ENCODE peak calls at places on chromosome 19, in nine cellular contexts. One of them, this sample, is unnamed.

GRCh38 chr19:15871570-15871969 is 26.3 kb downstream of the CYP4F2 start:
- DNase-seq in BJ: no peak
- DNase-seq in psoas muscle: no peak
- DNase-seq in SK-N-SH: no peak
- DNase-seq in dorsolateral prefrontal cortex: no peak
- DNase-seq in fibroblast of lung: no peak
- DNase-seq in esophagus squamous epithelium: no peak
- DNase-seq in fibroblast of mammary gland: no peak
- DNase-seq in colonic mucosa: no peak
- DNase-seq in this sample: no peak

GRCh38 chr19:46428278-46429141 is at the start of gene PNMA8C:
- DNase-seq in BJ: no peak
- DNase-seq in SK-N-SH: peak
- DNase-seq in fibroblast of mammary gland: peak
- DNase-seq in dorsolateral prefrontal cortex: peak
- DNase-seq in colonic mucosa: no peak
- DNase-seq in psoas muscle: peak
- DNase-seq in fibroblast of lung: peak
- DNase-seq in esophagus squamous epithelium: no peak
- DNase-seq in this sample: peak

GRCh38 chr19:6219592-6220290 is 60.0 kb downstream of the MLLT1 start:
- DNase-seq in fibroblast of mammary gland: no peak
- DNase-seq in fibroblast of lung: no peak
- DNase-seq in SK-N-SH: no peak
- DNase-seq in colonic mucosa: no peak
- DNase-seq in psoas muscle: no peak
- DNase-seq in esophagus squamous epithelium: no peak
- DNase-seq in BJ: no peak
- DNase-seq in dorsolateral prefrontal cortex: no peak
- DNase-seq in this sample: no peak

GRCh38 chr19:57465680-57466381 is 8.9 kb upstream of the VN1R1 start:
- DNase-seq in esophagus squamous epithelium: no peak
- DNase-seq in SK-N-SH: peak
- DNase-seq in colonic mucosa: no peak
- DNase-seq in dorsolateral prefrontal cortex: no peak
- DNase-seq in fibroblast of mammary gland: peak
- DNase-seq in fibroblast of lung: peak
- DNase-seq in psoas muscle: no peak
- DNase-seq in BJ: no peak
- DNase-seq in this sample: no peak

GRCh38 chr19:56866563-56866962 is 26.0 kb upstream of the PEG3 start:
- DNase-seq in esophagus squamous epithelium: no peak
- DNase-seq in dorsolateral prefrontal cortex: no peak
- DNase-seq in BJ: no peak
- DNase-seq in fibroblast of mammary gland: no peak
- DNase-seq in SK-N-SH: peak
- DNase-seq in psoas muscle: no peak
- DNase-seq in colonic mucosa: no peak
- DNase-seq in fibroblast of lung: no peak
- DNase-seq in this sample: no peak

GRCh38 chr19:2577722-2578335 is 101.9 kb downstream of the GADD45B start:
- DNase-seq in fibroblast of mammary gland: no peak
- DNase-seq in esophagus squamous epithelium: no peak
- DNase-seq in fibroblast of lung: no peak
- DNase-seq in dorsolateral prefrontal cortex: peak
- DNase-seq in BJ: no peak
- DNase-seq in psoas muscle: no peak
- DNase-seq in SK-N-SH: no peak
- DNase-seq in colonic mucosa: no peak
- DNase-seq in this sample: no peak

GRCh38 chr19:51965583-51965982 is 21.1 kb downstream of the ZNF350 start:
- DNase-seq in fibroblast of lung: no peak
- DNase-seq in SK-N-SH: no peak
- DNase-seq in colonic mucosa: no peak
- DNase-seq in BJ: no peak
- DNase-seq in esophagus squamous epithelium: no peak
- DNase-seq in fibroblast of mammary gland: no peak
- DNase-seq in dorsolateral prefrontal cortex: no peak
- DNase-seq in psoas muscle: no peak
- DNase-seq in this sample: no peak

GRCh38 chr19:38024991-38025716 is 118.1 kb downstream of the SIPA1L3 start:
- DNase-seq in BJ: no peak
- DNase-seq in SK-N-SH: no peak
- DNase-seq in colonic mucosa: peak
- DNase-seq in dorsolateral prefrontal cortex: no peak
- DNase-seq in fibroblast of lung: no peak
- DNase-seq in esophagus squamous epithelium: no peak
- DNase-seq in psoas muscle: no peak
- DNase-seq in fibroblast of mammary gland: no peak
- DNase-seq in this sample: no peak

GRCh38 chr19:1304197-1304924 is 18.7 kb downstream of the EFNA2 start:
- DNase-seq in dorsolateral prefrontal cortex: no peak
- DNase-seq in esophagus squamous epithelium: no peak
- DNase-seq in fibroblast of lung: no peak
- DNase-seq in BJ: no peak
- DNase-seq in SK-N-SH: no peak
- DNase-seq in psoas muscle: no peak
- DNase-seq in colonic mucosa: peak
- DNase-seq in fibroblast of mammary gland: no peak
- DNase-seq in this sample: no peak

GRCh38 chr19:50821248-50821612 is 2.4 kb downstream of the KLK1 start:
- DNase-seq in fibroblast of lung: no peak
- DNase-seq in fibroblast of mammary gland: no peak
- DNase-seq in dorsolateral prefrontal cortex: no peak
- DNase-seq in colonic mucosa: no peak
- DNase-seq in BJ: no peak
- DNase-seq in esophagus squamous epithelium: no peak
- DNase-seq in psoas muscle: no peak
- DNase-seq in SK-N-SH: no peak
- DNase-seq in this sample: no peak

GRCh38 chr19:52602931-52603330 is 32.8 kb downstream of the ZNF701 start:
- DNase-seq in fibroblast of mammary gland: peak
- DNase-seq in psoas muscle: no peak
- DNase-seq in dorsolateral prefrontal cortex: no peak
- DNase-seq in SK-N-SH: no peak
- DNase-seq in fibroblast of lung: no peak
- DNase-seq in esophagus squamous epithelium: no peak
- DNase-seq in BJ: no peak
- DNase-seq in colonic mucosa: no peak
- DNase-seq in this sample: no peak

GRCh38 chr19:14061081-14061749 is 661 bp downstream of the PALM3 start:
- DNase-seq in fibroblast of lung: no peak
- DNase-seq in psoas muscle: no peak
- DNase-seq in fibroblast of mammary gland: no peak
- DNase-seq in SK-N-SH: peak
- DNase-seq in BJ: no peak
- DNase-seq in esophagus squamous epithelium: no peak
- DNase-seq in colonic mucosa: no peak
- DNase-seq in dorsolateral prefrontal cortex: no peak
- DNase-seq in this sample: no peak

GRCh38 chr19:55546822-55547614 is 1.7 kb upstream of the SBK3 start:
- DNase-seq in BJ: peak
- DNase-seq in fibroblast of lung: peak
- DNase-seq in SK-N-SH: no peak
- DNase-seq in colonic mucosa: peak
- DNase-seq in dorsolateral prefrontal cortex: no peak
- DNase-seq in psoas muscle: peak
- DNase-seq in esophagus squamous epithelium: no peak
- DNase-seq in fibroblast of mammary gland: peak
- DNase-seq in this sample: peak

GRCh38 chr19:55550321-55550650 is 4.9 kb upstream of the SBK3 start:
- DNase-seq in colonic mucosa: no peak
- DNase-seq in dorsolateral prefrontal cortex: no peak
- DNase-seq in fibroblast of mammary gland: no peak
- DNase-seq in BJ: no peak
- DNase-seq in psoas muscle: no peak
- DNase-seq in esophagus squamous epithelium: no peak
- DNase-seq in fibroblast of lung: no peak
- DNase-seq in SK-N-SH: no peak
- DNase-seq in this sample: no peak

GRCh38 chr19:55552620-55553019 is 7.3 kb upstream of the SBK3 start:
- DNase-seq in BJ: peak
- DNase-seq in dorsolateral prefrontal cortex: no peak
- DNase-seq in psoas muscle: no peak
- DNase-seq in esophagus squamous epithelium: no peak
- DNase-seq in fibroblast of mammary gland: peak
- DNase-seq in colonic mucosa: no peak
- DNase-seq in SK-N-SH: no peak
- DNase-seq in fibroblast of lung: peak
- DNase-seq in this sample: peak

GRCh38 chr19:55552206-55552605 is 6.9 kb upstream of the SBK3 start:
- DNase-seq in colonic mucosa: no peak
- DNase-seq in fibroblast of mammary gland: no peak
- DNase-seq in fibroblast of lung: no peak
- DNase-seq in dorsolateral prefrontal cortex: no peak
- DNase-seq in psoas muscle: no peak
- DNase-seq in SK-N-SH: no peak
- DNase-seq in BJ: no peak
- DNase-seq in esophagus squamous epithelium: no peak
- DNase-seq in this sample: no peak

DNA sequence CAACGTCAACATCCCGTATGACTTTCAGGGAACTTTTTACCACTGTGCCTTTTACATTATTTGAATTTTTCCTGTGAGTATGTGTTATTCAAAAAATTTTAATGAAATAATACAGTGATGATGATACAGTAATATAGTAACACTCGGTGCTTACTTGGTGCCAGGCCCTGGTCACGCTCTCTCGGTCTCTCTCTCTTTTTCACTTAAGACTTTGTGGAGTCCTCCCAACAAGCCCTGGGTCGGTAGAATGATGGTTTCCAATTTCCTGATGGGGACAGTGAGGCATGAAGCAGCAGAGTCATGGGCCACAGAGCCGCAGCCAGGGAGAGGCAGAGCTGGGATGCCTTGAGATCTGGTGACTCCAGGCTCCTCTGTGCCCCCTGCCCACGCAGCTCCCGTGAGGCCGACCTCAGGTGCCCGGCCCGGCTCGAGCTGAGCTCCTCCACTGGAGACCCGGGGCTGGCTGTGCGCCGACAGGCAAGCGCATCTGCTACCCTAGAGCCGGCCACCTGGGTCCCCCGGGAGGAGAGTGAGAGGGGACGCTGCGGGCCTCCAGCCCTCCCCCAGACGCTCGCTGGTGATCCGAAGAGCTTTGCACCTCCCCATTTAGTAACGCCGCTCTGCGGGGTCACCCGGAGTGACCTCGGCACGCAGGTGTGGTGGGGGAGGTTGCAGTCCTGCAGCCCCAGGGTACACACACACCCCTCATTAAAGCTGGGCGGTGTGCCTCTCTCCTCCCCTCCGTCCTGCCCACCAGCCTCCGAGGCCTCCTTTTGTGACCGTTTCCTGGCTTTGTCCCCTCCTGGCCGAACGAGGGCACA is 4.4 kb upstream of the SBK3 start:
- DNase-seq in psoas muscle: peak
- DNase-seq in dorsolateral prefrontal cortex: no peak
- DNase-seq in esophagus squamous epithelium: no peak
- DNase-seq in SK-N-SH: no peak
- DNase-seq in colonic mucosa: peak
- DNase-seq in fibroblast of mammary gland: peak
- DNase-seq in fibroblast of lung: peak
- DNase-seq in BJ: peak
- DNase-seq in this sample: peak
- H3K4me3 ChIP-seq in psoas muscle: peak
- H3K4me3 ChIP-seq in dorsolateral prefrontal cortex: no peak
- H3K4me3 ChIP-seq in esophagus squamous epithelium: peak
- H3K4me3 ChIP-seq in SK-N-SH: no peak
- H3K4me3 ChIP-seq in colonic mucosa: peak
- H3K4me3 ChIP-seq in fibroblast of mammary gland: no peak
- H3K4me3 ChIP-seq in fibroblast of lung: no peak
- H3K4me3 ChIP-seq in BJ: peak
- H3K4me3 ChIP-seq in this sample: peak

DNA sequence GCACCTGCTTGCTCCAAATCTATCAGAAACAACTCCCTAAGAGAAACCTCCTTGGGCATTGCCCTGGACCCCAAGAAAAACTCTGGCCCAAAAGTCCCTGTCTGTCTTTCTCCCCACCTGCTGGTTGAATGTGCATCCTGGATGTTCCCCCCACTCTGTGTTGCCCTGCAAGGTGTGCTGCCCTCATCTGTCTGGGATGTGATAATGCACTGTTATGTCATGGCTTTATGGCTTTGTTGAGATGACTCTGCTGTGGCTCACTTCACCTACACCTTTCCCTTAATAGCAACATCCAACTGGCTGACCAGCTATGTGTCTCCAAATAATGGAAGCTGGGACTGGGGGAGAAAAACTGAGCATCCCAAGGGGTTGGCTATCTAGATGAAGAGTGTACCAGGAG is 2.6 kb downstream of the ZNF20 start:
- DNase-seq in fibroblast of lung: no peak
- DNase-seq in psoas muscle: no peak
- DNase-seq in dorsolateral prefrontal cortex: no peak
- DNase-seq in BJ: no peak
- DNase-seq in esophagus squamous epithelium: no peak
- DNase-seq in fibroblast of mammary gland: peak
- DNase-seq in colonic mucosa: no peak
- DNase-seq in SK-N-SH: no peak
- DNase-seq in this sample: no peak
- TF ChIP-seq CTCF in fibroblast of lung: no peak
- TF ChIP-seq CTCF in psoas muscle: no peak
- TF ChIP-seq CTCF in dorsolateral prefrontal cortex: no peak
- TF ChIP-seq CTCF in BJ: no peak
- TF ChIP-seq CTCF in esophagus squamous epithelium: peak
- TF ChIP-seq CTCF in fibroblast of mammary gland: peak
- TF ChIP-seq CTCF in colonic mucosa: no peak
- TF ChIP-seq CTCF in SK-N-SH: no peak
- TF ChIP-seq CTCF in this sample: no peak

DNA sequence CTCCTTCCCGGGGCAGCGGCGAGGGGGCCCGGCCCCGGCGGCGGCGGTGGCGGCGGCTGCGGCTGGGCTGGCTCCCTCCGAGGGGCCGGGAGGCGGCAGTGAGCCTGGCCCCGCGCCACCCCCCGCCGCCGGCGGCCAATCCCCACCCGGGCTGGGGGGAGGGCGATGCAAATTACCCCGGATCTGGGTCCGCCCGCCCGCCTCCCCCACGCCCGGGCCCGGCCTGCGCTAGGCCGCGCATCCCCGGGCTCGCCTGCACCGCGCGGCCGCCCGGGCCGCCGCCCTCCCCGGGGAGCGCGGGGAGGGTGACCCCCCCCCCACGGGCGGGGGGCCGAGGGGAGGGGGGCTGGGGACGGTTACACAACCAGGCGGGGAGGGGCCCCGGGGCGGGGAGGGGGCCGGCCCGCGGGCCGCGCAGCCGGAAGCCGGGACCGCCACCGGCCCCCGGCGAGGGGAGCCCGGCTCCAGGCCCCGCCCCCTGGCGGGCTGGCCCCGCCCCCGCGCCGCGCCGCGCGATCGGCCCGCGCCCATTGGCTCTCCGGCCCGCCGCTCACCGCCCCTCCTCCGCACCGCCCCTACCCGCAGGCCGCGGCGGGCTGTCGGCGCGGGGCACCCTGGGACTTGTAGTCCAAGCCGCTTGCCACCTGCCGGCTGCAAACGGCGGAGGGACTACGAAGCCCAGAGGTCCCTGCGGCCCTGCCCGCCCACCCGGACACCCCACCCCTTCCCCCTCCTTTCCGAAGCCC is 1.1 kb downstream of the ZBTB7A start:
- DNase-seq in esophagus squamous epithelium: peak
- DNase-seq in SK-N-SH: peak
- DNase-seq in fibroblast of mammary gland: peak
- DNase-seq in fibroblast of lung: peak
- DNase-seq in colonic mucosa: peak
- DNase-seq in psoas muscle: peak
- DNase-seq in dorsolateral prefrontal cortex: peak
- DNase-seq in BJ: peak
- DNase-seq in this sample: peak
- H3K4me3 ChIP-seq in esophagus squamous epithelium: peak
- H3K4me3 ChIP-seq in SK-N-SH: no peak
- H3K4me3 ChIP-seq in fibroblast of mammary gland: peak
- H3K4me3 ChIP-seq in fibroblast of lung: peak
- H3K4me3 ChIP-seq in colonic mucosa: peak
- H3K4me3 ChIP-seq in psoas muscle: peak
- H3K4me3 ChIP-seq in dorsolateral prefrontal cortex: peak
- H3K4me3 ChIP-seq in BJ: peak
- H3K4me3 ChIP-seq in this sample: peak

GRCh38 chr19:34555447-34555846 is 73.9 kb downstream of the WTIP start:
- DNase-seq in fibroblast of mammary gland: peak
- DNase-seq in fibroblast of lung: peak
- DNase-seq in esophagus squamous epithelium: no peak
- DNase-seq in SK-N-SH: no peak
- DNase-seq in colonic mucosa: no peak
- DNase-seq in psoas muscle: no peak
- DNase-seq in dorsolateral prefrontal cortex: no peak
- DNase-seq in BJ: no peak
- DNase-seq in this sample: no peak
- TF ChIP-seq CTCF in fibroblast of mammary gland: no peak
- TF ChIP-seq CTCF in fibroblast of lung: no peak
- TF ChIP-seq CTCF in esophagus squamous epithelium: no peak
- TF ChIP-seq CTCF in SK-N-SH: peak
- TF ChIP-seq CTCF in colonic mucosa: no peak
- TF ChIP-seq CTCF in psoas muscle: peak
- TF ChIP-seq CTCF in dorsolateral prefrontal cortex: no peak
- TF ChIP-seq CTCF in BJ: peak
- TF ChIP-seq CTCF in this sample: peak

This sample was measured in astrocyte of the spinal cord.